ENCODE peak calls at places on chromosomes 7 and 10, in six cellular contexts. One of them, this sample, is unnamed.

GRCh38 chr7:44396931-44397525 is 71.6 kb upstream of the CAMK2B start:
- DNase-seq in A549: no peak
- DNase-seq in HepG2: no peak
- DNase-seq in Panc1: no peak
- DNase-seq in GM12878: no peak
- DNase-seq in GM23338: no peak
- DNase-seq in this sample: no peak

GRCh38 chr7:21886396-21886795 is 59.3 kb downstream of the CDCA7L start:
- DNase-seq in A549: no peak
- DNase-seq in HepG2: no peak
- DNase-seq in Panc1: no peak
- DNase-seq in GM12878: no peak
- DNase-seq in GM23338: peak; percentile 58
- DNase-seq in this sample: no peak

GRCh38 chr7:134866581-134866980 is 87.1 kb downstream of the CALD1 start:
- DNase-seq in A549: no peak
- DNase-seq in HepG2: no peak
- DNase-seq in Panc1: no peak
- DNase-seq in GM12878: no peak
- DNase-seq in GM23338: peak; percentile 32
- DNase-seq in this sample: no peak

GRCh38 chr7:101913876-101914275 is 96.5 kb downstream of the CUX1 start:
- DNase-seq in A549: no peak
- DNase-seq in HepG2: no peak
- DNase-seq in Panc1: no peak
- DNase-seq in GM12878: no peak
- DNase-seq in GM23338: no peak
- DNase-seq in this sample: no peak

GRCh38 chr7:87580636-87581035 is 20.0 kb downstream of the ABCB1 start:
- DNase-seq in A549: no peak
- DNase-seq in HepG2: no peak
- DNase-seq in Panc1: no peak
- DNase-seq in GM12878: no peak
- DNase-seq in GM23338: no peak
- DNase-seq in this sample: no peak

GRCh38 chr7:46152671-46153070 is 231.6 kb upstream of the IGFBP3 start:
- DNase-seq in A549: no peak
- DNase-seq in HepG2: no peak
- DNase-seq in Panc1: no peak
- DNase-seq in GM12878: no peak
- DNase-seq in GM23338: peak; percentile 33
- DNase-seq in this sample: no peak

GRCh38 chr10:110415809-110416208 is 81.9 kb upstream of the DUSP5 start:
- DNase-seq in A549: no peak
- DNase-seq in HepG2: no peak
- DNase-seq in Panc1: no peak
- DNase-seq in GM12878: no peak
- DNase-seq in GM23338: no peak
- DNase-seq in this sample: no peak

GRCh38 chr10:10976652-10977051 is 41.0 kb upstream of the CELF2 start:
- DNase-seq in A549: no peak
- DNase-seq in HepG2: no peak
- DNase-seq in Panc1: no peak
- DNase-seq in GM12878: no peak
- DNase-seq in GM23338: no peak
- DNase-seq in this sample: no peak

GRCh38 chr10:26254616-26255015 is 38.0 kb downstream of the GAD2 start:
- DNase-seq in A549: no peak
- DNase-seq in HepG2: no peak
- DNase-seq in Panc1: no peak
- DNase-seq in GM12878: no peak
- DNase-seq in GM23338: no peak
- DNase-seq in this sample: no peak

GRCh38 chr7:105656922-105657521 is 75.7 kb upstream of the EFCAB10 start:
- DNase-seq in A549: peak; percentile 67
- DNase-seq in HepG2: no peak
- DNase-seq in Panc1: no peak
- DNase-seq in GM12878: no peak
- DNase-seq in GM23338: peak; percentile 95
- DNase-seq in this sample: no peak

GRCh38 chr7:47100815-47101435 is 481.0 kb downstream of the TNS3 start:
- DNase-seq in A549: peak; percentile 45
- DNase-seq in HepG2: peak; percentile 57
- DNase-seq in Panc1: peak; percentile 5
- DNase-seq in GM12878: no peak
- DNase-seq in GM23338: peak; percentile 83
- DNase-seq in this sample: peak; percentile 10

GRCh38 chr10:10865303-10865702 is 152.4 kb upstream of the CELF2 start:
- DNase-seq in A549: no peak
- DNase-seq in HepG2: no peak
- DNase-seq in Panc1: no peak
- DNase-seq in GM12878: no peak
- DNase-seq in GM23338: no peak
- DNase-seq in this sample: no peak

GRCh38 chr7:108415821-108416536 is 40.3 kb downstream of the NRCAM start:
- DNase-seq in A549: peak; percentile 56
- DNase-seq in HepG2: no peak
- DNase-seq in Panc1: no peak
- DNase-seq in GM12878: peak; percentile 60
- DNase-seq in GM23338: no peak
- DNase-seq in this sample: peak; percentile 79

GRCh38 chr10:43944742-43945730 is 296.4 kb upstream of the ZNF32 start:
- DNase-seq in A549: no peak
- DNase-seq in HepG2: no peak
- DNase-seq in Panc1: no peak
- DNase-seq in GM12878: no peak
- DNase-seq in GM23338: no peak
- DNase-seq in this sample: no peak

GRCh38 chr7:141073173-141073640 is 657 bp upstream of the TMEM178B start:
- DNase-seq in A549: peak; percentile 20
- DNase-seq in HepG2: peak; percentile 3
- DNase-seq in Panc1: no peak
- DNase-seq in GM12878: no peak
- DNase-seq in GM23338: peak; percentile 78
- DNase-seq in this sample: no peak

GRCh38 chr10:84269773-84270172 is 24.9 kb downstream of the RGR start:
- DNase-seq in A549: no peak
- DNase-seq in HepG2: no peak
- DNase-seq in Panc1: no peak
- DNase-seq in GM12878: no peak
- DNase-seq in GM23338: no peak
- DNase-seq in this sample: no peak

GRCh38 chr10:6269953-6270867 is 67.5 kb downstream of the PFKFB3 start:
- DNase-seq in A549: no peak
- DNase-seq in HepG2: no peak
- DNase-seq in Panc1: no peak
- DNase-seq in GM12878: peak; percentile 55
- DNase-seq in GM23338: no peak
- DNase-seq in this sample: no peak

GRCh38 chr7:112207106-112207592 is 654 bp downstream of the ZNF277 start:
- DNase-seq in A549: peak; percentile 36
- DNase-seq in HepG2: no peak
- DNase-seq in Panc1: no peak
- DNase-seq in GM12878: no peak
- DNase-seq in GM23338: no peak
- DNase-seq in this sample: no peak

GRCh38 chr7:112204776-112205347 is 1.3 kb downstream of the DOCK4 start:
- DNase-seq in A549: peak; percentile 14
- DNase-seq in HepG2: no peak
- DNase-seq in Panc1: no peak
- DNase-seq in GM12878: no peak
- DNase-seq in GM23338: no peak
- DNase-seq in this sample: no peak

GRCh38 chr7:112204072-112204775 is 2.0 kb downstream of the DOCK4 start:
- DNase-seq in A549: peak; percentile 26
- DNase-seq in HepG2: no peak
- DNase-seq in Panc1: no peak
- DNase-seq in GM12878: no peak
- DNase-seq in GM23338: peak; percentile 38
- DNase-seq in this sample: no peak

GRCh38 chr7:112206238-112207105 is at the start of the genes DOCK4 and ZNF277:
- DNase-seq in A549: peak; percentile 96
- DNase-seq in HepG2: peak; percentile 97
- DNase-seq in Panc1: peak; percentile 99
- DNase-seq in GM12878: peak; percentile 94
- DNase-seq in GM23338: peak; percentile 100
- DNase-seq in this sample: peak; percentile 99

GRCh38 chr7:112205348-112206237 is 606 bp downstream of the DOCK4 start:
- DNase-seq in A549: peak; percentile 54
- DNase-seq in HepG2: peak; percentile 48
- DNase-seq in Panc1: peak; percentile 35
- DNase-seq in GM12878: no peak
- DNase-seq in GM23338: peak; percentile 85
- DNase-seq in this sample: peak; percentile 54
- TF ChIP-seq REST in A549: no peak
- TF ChIP-seq REST in HepG2: no peak
- TF ChIP-seq REST in Panc1: no peak
- TF ChIP-seq REST in GM12878: no peak
- TF ChIP-seq REST in GM23338: no peak
- TF ChIP-seq REST in this sample: no peak

GRCh38 chr10:124671486-124672075 is 72.6 kb downstream of the FAM53B start:
- DNase-seq in A549: peak; percentile 55
- DNase-seq in HepG2: peak; percentile 63
- DNase-seq in Panc1: no peak
- DNase-seq in GM12878: no peak
- DNase-seq in GM23338: peak; percentile 57
- DNase-seq in this sample: peak; percentile 54
- TF ChIP-seq CTCF in A549: no peak
- TF ChIP-seq CTCF in HepG2: no peak
- TF ChIP-seq CTCF in Panc1: no peak
- TF ChIP-seq CTCF in GM12878: no peak
- TF ChIP-seq CTCF in GM23338: peak; percentile 45
- TF ChIP-seq CTCF in this sample: peak; percentile 46

GRCh38 chr7:23349484-23350157 is 50.5 kb downstream of the MALSU1 start:
- DNase-seq in A549: no peak
- DNase-seq in HepG2: no peak
- DNase-seq in Panc1: no peak
- DNase-seq in GM12878: no peak
- DNase-seq in GM23338: no peak
- DNase-seq in this sample: no peak
- TF ChIP-seq REST in A549: no peak
- TF ChIP-seq REST in HepG2: no peak
- TF ChIP-seq REST in Panc1: no peak
- TF ChIP-seq REST in GM12878: no peak
- TF ChIP-seq REST in GM23338: no peak
- TF ChIP-seq REST in this sample: no peak

GRCh38 chr10:128422999-128423398 is 296.8 kb upstream of the MKI67 start:
- DNase-seq in A549: no peak
- DNase-seq in HepG2: no peak
- DNase-seq in Panc1: no peak
- DNase-seq in GM12878: no peak
- DNase-seq in GM23338: no peak
- DNase-seq in this sample: no peak
- TF ChIP-seq CTCF in A549: no peak
- TF ChIP-seq CTCF in HepG2: no peak
- TF ChIP-seq CTCF in Panc1: no peak
- TF ChIP-seq CTCF in GM12878: no peak
- TF ChIP-seq CTCF in GM23338: no peak
- TF ChIP-seq CTCF in this sample: no peak

This sample was measured in HL-60.